ENCODE peak calls at places on chromosomes 16 and 17, in seven cellular contexts. W is upper lobe of left lung, G is body of pancreas, X is GM12878, Q is mucosa of descending colon, U is fibroblast of lung, T is lower lobe of right lung. D is an unnamed sample.

GRCh38 chr17:40935624-40936023 is 1.8 kb downstream of the KRT23 start:
- DNase-seq in W (no peak), G (no peak), X (no peak), Q (no peak), U (peak), T (no peak), D (no peak)

GRCh38 chr16:66510298-66510697 is 39.6 kb downstream of the TK2 start:
- DNase-seq in W (no peak), G (peak), X (no peak), Q (no peak), U (no peak), T (no peak), D (no peak)

GRCh38 chr17:43935926-43936261 is 6.4 kb downstream of the PPY start:
- DNase-seq in W (no peak), G (no peak), X (no peak), Q (no peak), U (no peak), T (no peak), D (no peak)

GRCh38 chr16:1691956-1692355 is 13.9 kb downstream of the JPT2 start:
- DNase-seq in W (no peak), G (no peak), X (no peak), Q (no peak), U (peak), T (no peak), D (no peak)

GRCh38 chr17:2634361-2634960 is 41.0 kb downstream of the PAFAH1B1 start:
- DNase-seq in W (no peak), G (peak), X (no peak), Q (no peak), U (peak), T (no peak), D (no peak)

GRCh38 chr16:50467943-50468748 is 80.0 kb upstream of the NKD1 start:
- DNase-seq in W (peak), G (peak), X (no peak), Q (no peak), U (peak), T (no peak), D (peak)

GRCh38 chr16:10566613-10567012 is 13.8 kb downstream of the EMP2 start:
- DNase-seq in W (no peak), G (no peak), X (no peak), Q (no peak), U (no peak), T (no peak), D (no peak)

GRCh38 chr16:11506816-11507305 is 79.9 kb downstream of the LITAF start:
- DNase-seq in W (no peak), G (no peak), X (no peak), Q (no peak), U (no peak), T (no peak), D (no peak)

GRCh38 chr17:63399856-63400255 is 46.2 kb downstream of the CYB561 start:
- DNase-seq in W (no peak), G (peak), X (no peak), Q (peak), U (peak), T (no peak), D (no peak)

GRCh38 chr16:73268311-73268997 is 220.5 kb upstream of the ZFHX3 start:
- DNase-seq in W (peak), G (no peak), X (no peak), Q (no peak), U (peak), T (no peak), D (no peak)

GRCh38 chr17:72421128-72422092 is 300.6 kb downstream of the SOX9 start:
- DNase-seq in W (no peak), G (peak), X (peak), Q (peak), U (peak), T (no peak), D (no peak)

GRCh38 chr17:73564856-73565255 is 79.4 kb downstream of the SDK2 start:
- DNase-seq in W (no peak), G (no peak), X (no peak), Q (no peak), U (no peak), T (no peak), D (no peak)

GRCh38 chr16:1793578-1794220 is at the start of gene IGFALS:
- DNase-seq in W (peak), G (peak), X (no peak), Q (peak), U (no peak), T (peak), D (peak)

GRCh38 chr17:77435272-77436057 is 294.7 kb downstream of the SEC14L1 start:
- DNase-seq in W (peak), G (no peak), X (no peak), Q (no peak), U (no peak), T (no peak), D (no peak)

GRCh38 chr17:61863801-61864126 is 436 bp upstream of the BRIP1 start:
- DNase-seq in W (no peak), G (no peak), X (no peak), Q (no peak), U (no peak), T (no peak), D (no peak)

GRCh38 chr17:77724876-77725615 is 233.5 kb upstream of the TNRC6C start:
- DNase-seq in W (peak), G (no peak), X (peak), Q (no peak), U (no peak), T (no peak), D (no peak)

GRCh38 chr16:19183187-19183586 is 15.1 kb downstream of the SYT17 start:
- DNase-seq in W (no peak), G (no peak), X (no peak), Q (no peak), U (no peak), T (no peak), D (no peak)

GRCh38 chr16:89058812-89059211 is 34.8 kb upstream of the ACSF3 start:
- DNase-seq in W (no peak), G (no peak), X (no peak), Q (no peak), U (no peak), T (no peak), D (no peak)

GRCh38 chr17:77129568-77130301 is 11.0 kb upstream of the SEC14L1 start:
- DNase-seq in W (no peak), G (no peak), X (no peak), Q (no peak), U (no peak), T (no peak), D (no peak)

GRCh38 chr16:47523342-47524006 is 62.3 kb downstream of the PHKB start:
- DNase-seq in W (no peak), G (no peak), X (peak), Q (no peak), U (no peak), T (no peak), D (no peak)

GRCh38 chr16:3094289-3095027 is 4.6 kb downstream of the ZSCAN10 start:
- DNase-seq in W (no peak), G (peak), X (no peak), Q (peak), U (no peak), T (no peak), D (no peak)

GRCh38 chr17:2436516-2436915 is 35.7 kb upstream of the MNT start:
- DNase-seq in W (no peak), G (peak), X (no peak), Q (no peak), U (no peak), T (no peak), D (no peak)

GRCh38 chr16:79661578-79661977 is 61.0 kb upstream of the MAF start:
- DNase-seq in W (no peak), G (no peak), X (no peak), Q (no peak), U (no peak), T (no peak), D (no peak)
- H3K4me3 ChIP-seq in W (no peak), G (no peak), X (no peak), Q (no peak), U (no peak), T (no peak), D (no peak)

GRCh38 chr16:30069575-30070462 is 4.3 kb downstream of the ALDOA start:
- DNase-seq in W (peak), G (no peak), X (no peak), Q (no peak), U (peak), T (no peak), D (no peak)

GRCh38 chr16:30068750-30069574 is 3.4 kb downstream of the ALDOA start:
- DNase-seq in W (no peak), G (no peak), X (no peak), Q (no peak), U (no peak), T (no peak), D (no peak)

GRCh38 chr16:30066882-30067583 is 1.5 kb downstream of the ALDOA start:
- DNase-seq in W (no peak), G (peak), X (no peak), Q (peak), U (no peak), T (peak), D (no peak)

GRCh38 chr16:30067584-30067916 is 2.0 kb downstream of the ALDOA start:
- DNase-seq in W (no peak), G (no peak), X (no peak), Q (no peak), U (no peak), T (no peak), D (no peak)

DNA sequence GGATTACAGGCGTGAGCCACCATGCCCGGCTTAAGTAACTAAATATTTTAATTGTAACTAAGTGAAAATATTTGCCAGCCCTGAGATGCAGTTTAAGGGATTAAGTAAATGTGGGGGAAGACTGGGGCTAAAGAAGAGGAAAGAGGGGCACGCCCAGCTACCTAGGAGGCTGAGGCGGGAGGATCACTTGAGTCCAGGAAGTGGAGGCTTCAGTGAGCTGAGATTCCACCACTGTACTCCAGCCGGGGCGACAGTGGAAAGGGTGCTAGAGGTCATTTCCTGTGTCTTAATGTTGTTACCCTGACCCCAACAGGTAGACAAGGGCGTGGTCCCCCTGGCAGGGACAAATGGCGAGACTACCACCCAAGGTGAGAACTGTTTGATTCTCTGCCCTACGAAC is 2.8 kb downstream of the ALDOA start:
- DNase-seq in W (no peak), G (no peak), X (no peak), Q (no peak), U (no peak), T (no peak), D (no peak)
- H3K4me3 ChIP-seq in W (no peak), G (no peak), X (peak), Q (no peak), U (peak), T (no peak), D (no peak)

DNA sequence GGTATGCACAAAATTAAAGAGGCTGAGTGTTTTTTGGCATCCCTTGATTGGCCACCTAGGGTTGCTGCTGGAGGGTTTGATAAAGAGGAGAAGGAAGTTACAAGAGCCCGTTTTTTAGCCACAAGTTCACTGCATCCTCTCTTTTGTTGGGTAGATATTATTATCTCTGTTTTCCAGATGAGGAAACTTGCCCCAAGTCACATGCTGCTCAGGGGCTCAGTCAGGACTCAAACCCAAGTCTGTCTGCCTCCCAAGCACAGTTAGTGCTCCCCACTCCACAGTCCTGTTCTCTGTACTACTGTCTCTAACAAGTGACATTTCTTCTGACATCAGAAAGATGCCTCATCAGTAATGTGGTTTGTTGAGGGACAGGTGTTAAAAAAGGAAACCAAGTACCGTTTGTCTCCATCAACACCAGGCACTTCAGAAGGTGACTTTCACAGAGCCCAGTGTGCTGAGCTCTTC is 1.4 kb downstream of the NT5M start:
- DNase-seq in W (no peak), G (no peak), X (no peak), Q (no peak), U (no peak), T (no peak), D (no peak)
- H3K4me3 ChIP-seq in W (no peak), G (no peak), X (peak), Q (no peak), U (no peak), T (no peak), D (no peak)

GRCh38 chr17:46199379-46199778 is 6.2 kb upstream of the KANSL1 start:
- DNase-seq in W (no peak), G (no peak), X (no peak), Q (no peak), U (peak), T (no peak), D (no peak)
- H3K4me3 ChIP-seq in W (no peak), G (no peak), X (no peak), Q (no peak), U (no peak), T (no peak), D (no peak)